ENCODE peak calls at places on chromosome 13, in eight cellular contexts. T is NB4, E is H54, D is suprapubic skin, R is uterus, N is tibial nerve, Z is prostate gland, P is vagina. X is an unnamed sample.

GRCh38 chr13:75425216-75426009 is 56.6 kb downstream of the TBC1D4 start:
- DNase-seq in T (no peak), N (no peak), R (no peak), D (no peak), E (no peak), P (no peak), Z (no peak), X (no peak)

GRCh38 chr13:83796364-83796763 is 85.9 kb downstream of the SLITRK1 start:
- DNase-seq in N (no peak), P (no peak), R (no peak), D (no peak), T (no peak), E (no peak), Z (no peak), X (no peak)

GRCh38 chr13:97905517-97905916 is 48.0 kb upstream of the IPO5 start:
- DNase-seq in R (no peak), D (no peak), P (no peak), E (no peak), T (no peak), Z (no peak), N (no peak), X (no peak)

GRCh38 chr13:92806215-92806614 is 420.4 kb upstream of the GPC6 start:
- DNase-seq in Z (no peak), E (peak), D (no peak), P (no peak), R (no peak), T (peak), N (no peak), X (no peak)

GRCh38 chr13:58985845-58986244 is 1177.9 kb downstream of the DIAPH3 start:
- DNase-seq in N (no peak), T (no peak), Z (no peak), R (no peak), P (no peak), E (no peak), D (no peak), X (no peak)

GRCh38 chr13:41568990-41569387 is 111.6 kb downstream of the RGCC start:
- DNase-seq in T (no peak), N (no peak), D (no peak), P (no peak), R (no peak), Z (peak), E (no peak), X (no peak)

GRCh38 chr13:114151031-114151430 is 18.6 kb upstream of the RASA3 start:
- DNase-seq in Z (no peak), T (no peak), D (no peak), R (no peak), P (no peak), E (no peak), N (no peak), X (no peak)

GRCh38 chr13:51235756-51236564 is 13.8 kb downstream of the FAM124A start:
- DNase-seq in T (no peak), Z (no peak), D (no peak), R (no peak), P (no peak), N (no peak), E (no peak), X (no peak)

GRCh38 chr13:26695891-26696311 is 64.7 kb downstream of the GPR12 start:
- DNase-seq in R (no peak), T (no peak), E (no peak), Z (no peak), N (no peak), P (no peak), D (no peak), X (no peak)

GRCh38 chr13:51542358-51542972 is 41.8 kb upstream of the WDFY2 start:
- DNase-seq in Z (peak), N (no peak), E (no peak), R (no peak), T (peak), P (no peak), D (no peak), X (peak)

GRCh38 chr13:113616281-113616906 is 31.8 kb downstream of the TFDP1 start:
- DNase-seq in T (peak), N (no peak), R (no peak), Z (no peak), D (no peak), E (no peak), P (no peak), X (no peak)

GRCh38 chr13:109145631-109146030 is 516.2 kb downstream of the MYO16 start:
- DNase-seq in E (peak), T (peak), Z (no peak), P (no peak), D (no peak), R (no peak), N (no peak), X (peak)

GRCh38 chr13:59047546-59047945 is 1116.2 kb downstream of the DIAPH3 start:
- DNase-seq in E (no peak), R (no peak), D (no peak), N (no peak), P (no peak), T (no peak), Z (no peak), X (no peak)

GRCh38 chr13:46168341-46168740 is 13.6 kb downstream of the LCP1 start:
- DNase-seq in T (peak), D (no peak), P (no peak), Z (peak), N (no peak), E (no peak), R (peak), X (no peak)

GRCh38 chr13:40660270-40660669 is 6.2 kb downstream of the FOXO1 start:
- DNase-seq in Z (no peak), T (no peak), E (no peak), P (no peak), N (no peak), R (no peak), D (no peak), X (no peak)

GRCh38 chr13:113802090-113802531 is 43.1 kb downstream of the TMEM255B start:
- DNase-seq in P (no peak), T (peak), D (peak), Z (no peak), R (peak), E (peak), N (no peak), X (no peak)

GRCh38 chr13:65710514-65710913 is 1519.6 kb downstream of the PCDH9 start:
- DNase-seq in Z (no peak), N (no peak), P (no peak), D (no peak), E (no peak), T (no peak), R (no peak), X (no peak)

GRCh38 chr13:66618702-66619101 is 611.4 kb downstream of the PCDH9 start:
- DNase-seq in R (no peak), T (peak), P (no peak), D (no peak), Z (no peak), E (peak), N (no peak), X (no peak)

GRCh38 chr13:97279913-97280312 is 57.8 kb downstream of the MBNL2 start:
- DNase-seq in E (no peak), T (no peak), R (no peak), N (no peak), P (no peak), Z (no peak), D (no peak), X (no peak)

GRCh38 chr13:46553521-46553885 is 533 bp downstream of the LRCH1 start:
- DNase-seq in T (no peak), R (no peak), D (peak), N (no peak), Z (peak), P (no peak), E (no peak), X (no peak)

GRCh38 chr13:51776179-51776578 is 27.8 kb downstream of the DHRS12 start:
- DNase-seq in Z (no peak), R (no peak), E (no peak), D (no peak), T (no peak), N (no peak), P (no peak), X (no peak)

GRCh38 chr13:51275101-51275500 is 52.9 kb downstream of the FAM124A start:
- DNase-seq in T (no peak), D (no peak), P (no peak), Z (no peak), R (no peak), N (no peak), E (no peak), X (no peak)

GRCh38 chr13:112169941-112170822 is 103.2 kb downstream of the SOX1 start:
- DNase-seq in N (no peak), P (no peak), T (no peak), R (no peak), D (no peak), E (no peak), Z (no peak), X (no peak)

GRCh38 chr13:110258876-110259631 is 47.9 kb downstream of the COL4A1 start:
- DNase-seq in D (no peak), E (no peak), N (no peak), R (no peak), T (no peak), Z (no peak), P (no peak), X (no peak)

GRCh38 chr13:112994084-112994780 is 25.2 kb downstream of the MCF2L start:
- DNase-seq in Z (no peak), D (peak), R (no peak), E (no peak), T (no peak), P (no peak), N (no peak), X (no peak)

GRCh38 chr13:82294226-82294625 is 1588.0 kb downstream of the SLITRK1 start:
- DNase-seq in Z (no peak), N (no peak), D (no peak), E (no peak), P (no peak), R (no peak), T (no peak), X (no peak)

GRCh38 chr13:29598321-29598720 is 2.8 kb upstream of the SLC7A1 start:
- DNase-seq in D (no peak), R (no peak), Z (no peak), P (no peak), T (no peak), E (no peak), N (no peak), X (no peak)

GRCh38 chr13:74969419-74969818 is 512.5 kb downstream of the TBC1D4 start:
- DNase-seq in P (no peak), E (no peak), Z (no peak), R (no peak), D (no peak), T (no peak), N (no peak), X (no peak)

GRCh38 chr13:80630685-80631121 is 289.8 kb upstream of the SPRY2 start:
- DNase-seq in D (no peak), T (no peak), E (no peak), R (no peak), P (no peak), Z (no peak), N (no peak), X (no peak)

GRCh38 chr13:62631614-62632013 is 1216.0 kb upstream of the PCDH20 start:
- DNase-seq in Z (no peak), T (no peak), E (no peak), P (no peak), D (no peak), R (no peak), N (no peak), X (no peak)

GRCh38 chr13:37277435-37278144 is 172.1 kb upstream of the CSNK1A1L start:
- DNase-seq in T (no peak), Z (no peak), R (no peak), N (no peak), D (no peak), E (no peak), P (no peak), X (no peak)

GRCh38 chr13:27425151-27425917 is 915 bp downstream of the GTF3A start:
- DNase-seq in R (no peak), D (no peak), Z (no peak), T (peak), N (no peak), P (no peak), E (no peak), X (no peak)

GRCh38 chr13:91564422-91564821 is 166.0 kb downstream of the GPC5 start:
- DNase-seq in D (no peak), E (no peak), N (no peak), R (no peak), P (no peak), Z (no peak), T (no peak), X (no peak)

GRCh38 chr13:74258951-74259350 is 124.7 kb upstream of the KLF12 start:
- DNase-seq in E (no peak), R (no peak), N (no peak), Z (no peak), T (no peak), P (no peak), D (no peak), X (no peak)

GRCh38 chr13:90899411-90899810 is 448.1 kb upstream of the MIR17HG start:
- DNase-seq in R (no peak), T (no peak), D (no peak), Z (no peak), N (no peak), E (no peak), P (no peak), X (no peak)

GRCh38 chr13:31160857-31161582 is 684 bp downstream of the HSPH1 start:
- DNase-seq in T (peak), D (peak), Z (peak), N (peak), E (no peak), P (no peak), R (peak), X (peak)
- TF ChIP-seq POLR2A in T (no peak), D (no peak), Z (peak), N (peak), E (no peak), P (no peak), R (no peak), X (no peak)

GRCh38 chr13:71867101-71867814 is at the start of gene DACH1:
- DNase-seq in Z (peak), E (peak), N (no peak), R (peak), P (no peak), T (peak), D (peak), X (peak)
- TF ChIP-seq POLR2A in Z (peak), E (no peak), N (no peak), R (peak), P (no peak), T (peak), D (no peak), X (no peak)

GRCh38 chr13:76637651-76638111 is 248.5 kb downstream of the KCTD12 start:
- DNase-seq in T (no peak), E (no peak), P (no peak), Z (no peak), D (no peak), R (no peak), N (no peak), X (no peak)
- TF ChIP-seq POLR2A in T (no peak), E (no peak), P (no peak), Z (no peak), D (no peak), R (no peak), N (no peak), X (no peak)

DNA sequence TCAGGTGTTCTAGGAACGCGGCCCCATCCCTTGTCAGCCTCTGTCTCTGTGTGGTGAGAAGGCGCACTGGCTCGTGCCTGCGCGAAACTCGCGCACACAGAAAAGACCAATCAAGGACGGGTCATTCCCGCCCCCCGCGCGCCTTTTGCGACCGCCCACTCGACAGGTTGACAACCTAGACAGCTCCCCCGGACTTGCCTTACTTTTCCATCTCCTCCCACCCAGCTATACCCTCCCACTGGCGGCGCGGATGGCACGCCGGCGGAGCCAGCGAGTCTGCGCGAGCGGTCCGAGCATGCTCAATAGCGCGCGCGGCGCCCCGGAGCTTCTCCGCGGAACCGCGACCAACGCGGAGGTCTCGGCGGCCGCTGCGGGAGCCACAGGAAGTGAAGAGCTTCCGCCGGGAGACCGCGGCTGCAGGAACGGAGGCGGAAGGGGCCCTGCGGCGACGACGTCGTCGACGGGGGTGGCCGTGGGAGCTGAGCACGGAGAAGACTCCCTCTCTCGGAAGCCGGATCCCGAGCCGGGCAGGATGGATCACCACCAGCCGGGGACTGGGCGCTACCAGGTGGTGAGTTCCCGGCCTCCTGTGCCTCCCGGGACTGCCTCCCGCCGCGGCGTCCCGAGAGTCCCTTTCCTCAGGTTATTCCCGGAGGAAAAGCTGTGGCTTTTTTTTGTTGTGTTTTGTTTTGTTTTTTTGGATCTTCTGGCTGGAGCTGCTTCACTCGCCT is at the start of gene NDFIP2:
- DNase-seq in P (no peak), T (peak), D (peak), N (peak), R (peak), Z (peak), E (peak), X (peak)
- TF ChIP-seq POLR2A in P (no peak), T (peak), D (peak), N (no peak), R (peak), Z (peak), E (peak), X (no peak)

DNA sequence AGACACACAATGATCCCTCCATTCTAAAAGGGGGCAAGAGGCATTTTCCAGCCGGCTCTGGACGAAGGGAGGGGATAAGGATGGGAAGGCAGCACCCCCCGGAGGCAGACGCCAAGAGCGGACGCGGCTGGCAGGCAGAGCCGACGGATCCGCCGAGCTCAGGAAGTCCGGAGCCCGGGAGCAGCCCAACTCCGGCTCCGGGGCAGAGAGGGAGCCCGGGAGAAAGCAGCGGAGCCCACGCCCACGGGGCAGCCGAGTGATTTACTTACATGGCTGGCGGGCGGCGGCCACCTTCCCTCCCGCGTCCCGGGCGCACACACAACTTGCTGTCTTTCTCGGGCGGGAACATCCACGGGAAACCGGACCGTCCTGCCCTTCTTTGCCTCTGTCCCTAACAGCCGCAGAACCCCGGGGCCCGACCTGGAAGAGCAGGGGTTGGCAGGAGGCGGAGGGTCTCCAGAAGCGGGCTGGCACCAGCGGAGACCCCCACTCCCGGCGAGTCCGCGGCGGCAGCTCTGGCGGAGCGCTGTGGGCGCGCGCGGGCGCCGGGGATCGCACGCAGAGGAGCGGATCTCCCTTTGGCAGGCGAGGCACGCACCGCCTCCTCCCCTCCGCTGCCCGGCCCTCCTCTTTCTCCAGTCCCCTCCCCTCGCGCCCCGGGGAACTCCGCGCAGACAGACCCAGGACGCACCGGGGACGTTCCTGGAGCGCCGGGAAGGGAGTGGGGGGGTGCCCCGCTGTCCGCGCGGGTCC is at the start of gene LHFPL6:
- DNase-seq in P (no peak), T (peak), Z (peak), R (peak), E (peak), D (peak), N (peak), X (peak)
- TF ChIP-seq POLR2A in P (no peak), T (peak), Z (peak), R (peak), E (peak), D (no peak), N (peak), X (no peak)

GRCh38 chr13:99425485-99426341 is 75.6 kb upstream of the TM9SF2 start:
- DNase-seq in N (no peak), P (no peak), T (peak), E (no peak), R (no peak), D (no peak), Z (no peak), X (peak)
- TF ChIP-seq POLR2A in N (no peak), P (no peak), T (no peak), E (no peak), R (no peak), D (no peak), Z (no peak), X (no peak)

DNA sequence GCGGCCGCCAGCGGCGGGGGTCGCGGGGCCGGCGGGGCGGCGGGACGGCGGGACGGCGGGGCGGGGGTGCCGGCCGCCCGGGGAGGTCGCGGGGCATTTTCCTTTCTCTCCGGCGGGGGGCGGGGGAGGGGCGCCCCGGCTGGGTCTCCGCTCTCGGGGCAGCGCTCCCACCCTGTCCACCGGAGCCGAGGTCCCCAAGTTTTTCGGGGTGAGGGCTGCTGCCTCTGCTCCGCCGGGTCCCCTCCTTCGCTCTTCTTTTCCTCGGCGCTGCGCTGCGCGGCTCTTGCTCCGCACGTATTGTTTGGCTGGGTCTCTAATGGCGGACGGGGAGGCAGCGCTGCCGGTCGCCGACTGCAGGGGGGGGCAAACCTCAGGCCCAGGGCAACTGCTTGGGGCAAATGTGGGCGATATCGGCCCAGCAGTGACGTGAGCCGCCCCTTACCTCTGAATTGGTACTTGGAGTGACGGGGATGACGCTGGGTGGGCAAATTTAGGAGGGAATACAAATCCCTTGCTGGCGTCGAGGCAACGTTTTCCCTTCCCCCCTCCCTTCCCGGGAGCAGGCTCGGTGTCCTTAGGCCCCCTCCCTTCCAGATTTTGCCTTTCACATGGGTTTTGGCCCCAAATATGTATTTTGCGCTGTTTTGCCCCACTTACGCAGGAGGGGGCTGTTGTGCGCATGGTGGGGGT is 759 bp downstream of the ZMYM2 start:
- DNase-seq in P (no peak), N (peak), Z (peak), D (peak), R (peak), E (peak), T (peak), X (peak)
- TF ChIP-seq POLR2A in P (no peak), N (no peak), Z (no peak), D (no peak), R (no peak), E (no peak), T (no peak), X (no peak)

GRCh38 chr13:99293178-99293577 is 14.0 kb downstream of the GPR183 start:
- DNase-seq in P (no peak), R (no peak), E (no peak), T (no peak), D (no peak), Z (no peak), N (no peak), X (no peak)
- TF ChIP-seq POLR2A in P (no peak), R (no peak), E (no peak), T (no peak), D (no peak), Z (no peak), N (no peak), X (no peak)

X was measured in stomach.